ENCODE peak calls at places on chromosomes 13 and 19, in five cellular contexts. R, O, Q, U and Y are unnamed samples.

GRCh38 chr19:46218160-46218559 is 11.4 kb upstream of the IGFL1 start:
- DNase-seq in R (no peak), O (no peak), Q (no peak), U (peak; percentile 28), Y (no peak)

GRCh38 chr13:76687467-76687866 is 198.7 kb downstream of the KCTD12 start:
- DNase-seq in R (no peak), O (no peak), Q (no peak), U (no peak), Y (no peak)

GRCh38 chr13:110644892-110645521 is 29.7 kb downstream of the NAXD start:
- DNase-seq in R (peak; percentile 18), O (peak; percentile 46), Q (no peak), U (peak; percentile 75), Y (peak; percentile 76)

GRCh38 chr13:114200673-114201005 is 21.6 kb downstream of the CFAP97D2 start:
- DNase-seq in R (no peak), O (no peak), Q (no peak), U (no peak), Y (no peak)

GRCh38 chr19:36121486-36122124 is 6.3 kb downstream of the TBCB start:
- DNase-seq in R (no peak), O (no peak), Q (no peak), U (no peak), Y (no peak)

GRCh38 chr19:45764947-45765346 is 4.1 kb downstream of the SIX5 start:
- DNase-seq in R (no peak), O (no peak), Q (peak; percentile 34), U (no peak), Y (no peak)

GRCh38 chr19:56671613-56671994 is at the start of gene ZNF835:
- DNase-seq in R (peak; percentile 59), O (peak; percentile 95), Q (peak; percentile 94), U (no peak), Y (peak; percentile 80)

GRCh38 chr19:51550848-51551672 is 19.6 kb upstream of the SIGLEC6 start:
- DNase-seq in R (no peak), O (no peak), Q (no peak), U (no peak), Y (no peak)

GRCh38 chr19:3234800-3235199 is 10.3 kb downstream of the CELF5 start:
- DNase-seq in R (no peak), O (no peak), Q (no peak), U (no peak), Y (no peak)

GRCh38 chr13:67619987-67620386 is 389.9 kb upstream of the PCDH9 start:
- DNase-seq in R (no peak), O (no peak), Q (no peak), U (peak; percentile 57), Y (no peak)

GRCh38 chr13:90445179-90445578 is 902.3 kb upstream of the MIR17HG start:
- DNase-seq in R (no peak), O (no peak), Q (no peak), U (peak; percentile 68), Y (no peak)

GRCh38 chr13:76596216-76596615 is 290.0 kb downstream of the KCTD12 start:
- DNase-seq in R (no peak), O (no peak), Q (no peak), U (no peak), Y (no peak)

GRCh38 chr19:14248578-14249011 is 42.6 kb upstream of the ADGRL1 start:
- DNase-seq in R (no peak), O (no peak), Q (peak; percentile 85), U (peak; percentile 55), Y (no peak)

GRCh38 chr19:18160792-18161690 is 8.1 kb downstream of the PIK3R2 start:
- DNase-seq in R (peak; percentile 75), O (peak; percentile 58), Q (peak; percentile 58), U (no peak), Y (peak; percentile 55)

GRCh38 chr19:42480335-42481095 is 37.8 kb upstream of the CXCL17 start:
- DNase-seq in R (no peak), O (peak; percentile 38), Q (no peak), U (peak; percentile 41), Y (no peak)

GRCh38 chr13:30121244-30121643 is 186.1 kb downstream of the KATNAL1 start:
- DNase-seq in R (no peak), O (no peak), Q (no peak), U (no peak), Y (no peak)

GRCh38 chr13:51539887-51540286 is 44.4 kb upstream of the WDFY2 start:
- DNase-seq in R (no peak), O (no peak), Q (no peak), U (peak; percentile 45), Y (no peak)

GRCh38 chr13:19052180-19052579 is 129.4 kb downstream of the TUBA3C start:
- DNase-seq in R (no peak), O (no peak), Q (no peak), U (no peak), Y (no peak)

GRCh38 chr13:71828117-71828516 is 38.9 kb downstream of the DACH1 start:
- DNase-seq in R (no peak), O (no peak), Q (no peak), U (peak; percentile 42), Y (no peak)

GRCh38 chr19:51127755-51128154 is 3.0 kb downstream of the SIGLEC9 start:
- DNase-seq in R (no peak), O (no peak), Q (no peak), U (peak; percentile 84), Y (no peak)

GRCh38 chr13:49495783-49496762 is at the start of gene PHF11:
- DNase-seq in R (peak; percentile 80), O (peak; percentile 83), Q (peak; percentile 74), U (peak; percentile 89), Y (peak; percentile 84)

GRCh38 chr13:28475916-28476725 is 18.8 kb downstream of the FLT1 start:
- DNase-seq in R (no peak), O (no peak), Q (no peak), U (peak; percentile 92), Y (no peak)

GRCh38 chr13:33261426-33262068 is 24.0 kb downstream of the STARD13 start:
- DNase-seq in R (no peak), O (no peak), Q (peak; percentile 52), U (no peak), Y (no peak)

GRCh38 chr13:85982102-85982501 is 182.9 kb upstream of the SLITRK6 start:
- DNase-seq in R (no peak), O (no peak), Q (no peak), U (no peak), Y (no peak)

GRCh38 chr19:38990949-38991697 is 15.6 kb upstream of the FBXO17 start:
- DNase-seq in R (no peak), O (no peak), Q (no peak), U (no peak), Y (no peak)

DNA sequence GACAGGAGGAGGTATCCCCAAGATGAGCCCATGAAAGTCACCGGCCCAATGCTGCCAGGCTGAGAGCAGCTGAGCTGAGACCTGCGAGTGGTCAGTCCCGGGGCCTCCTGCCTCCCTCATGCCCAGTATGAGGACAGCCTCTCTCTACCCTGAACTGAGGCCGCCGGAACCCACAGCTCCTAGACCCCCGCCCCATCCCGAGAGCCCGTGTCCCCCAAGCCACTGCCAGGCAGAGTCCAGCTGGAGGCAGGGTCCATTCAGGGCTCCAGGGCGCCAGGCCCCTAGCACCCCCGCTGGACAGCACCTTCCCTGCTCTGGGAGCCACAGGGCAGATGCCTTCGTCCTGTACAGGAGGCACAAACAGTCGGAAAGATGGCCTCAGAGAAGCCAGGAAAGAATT is 38.7 kb downstream of the MLLT1 start:
- DNase-seq in R (no peak), O (no peak), Q (no peak), U (no peak), Y (no peak)
- H3K4me1 ChIP-seq in R (peaks cover 35% of the 10 kb centered on the region), O (peaks cover 15% of the 10 kb centered on the region), Q (no peaks in the 10 kb centered on the region), U (peaks cover 31% of the 10 kb centered on the region), Y (peaks cover 58% of the 10 kb centered on the region)

DNA sequence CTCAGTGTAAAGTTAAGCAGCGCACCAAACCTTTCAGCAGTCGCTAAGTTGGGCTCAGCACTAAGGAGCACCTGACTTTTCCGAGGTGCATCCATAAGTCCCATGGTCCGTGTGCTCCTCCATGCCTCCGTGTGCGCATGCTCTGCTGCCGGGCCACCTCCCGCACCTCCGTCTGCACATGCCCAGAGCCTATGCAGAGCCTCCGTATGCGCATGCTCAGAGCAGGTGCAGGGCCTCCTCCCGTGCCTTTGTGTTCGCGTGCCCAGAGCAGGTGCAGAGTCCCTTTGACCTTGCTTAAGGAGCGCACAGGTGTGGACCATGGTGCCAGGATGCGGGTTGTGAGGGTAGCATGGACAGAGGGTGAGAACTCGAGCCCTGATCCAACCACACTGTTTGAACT is 46.0 kb downstream of the ATP11A start:
- DNase-seq in R (no peak), O (no peak), Q (no peak), U (no peak), Y (no peak)
- H3K4me1 ChIP-seq in R (no peaks in the 10 kb centered on the region), O (no peaks in the 10 kb centered on the region), Q (peaks cover 4% of the 10 kb centered on the region), U (peaks cover 6% of the 10 kb centered on the region), Y (peaks cover 12% of the 10 kb centered on the region)

GRCh38 chr13:40993119-40993518 is 26.0 kb downstream of the ELF1 start:
- DNase-seq in R (no peak), O (peak; percentile 37), Q (no peak), U (no peak), Y (no peak)

GRCh38 chr13:40996433-40997095 is 22.6 kb downstream of the ELF1 start:
- DNase-seq in R (no peak), O (no peak), Q (no peak), U (no peak), Y (no peak)

GRCh38 chr13:40995997-40996396 is 23.1 kb downstream of the ELF1 start:
- DNase-seq in R (no peak), O (no peak), Q (no peak), U (no peak), Y (no peak)

GRCh38 chr13:40993987-40994386 is 25.1 kb downstream of the ELF1 start:
- DNase-seq in R (no peak), O (peak; percentile 74), Q (no peak), U (no peak), Y (no peak)

GRCh38 chr13:40994581-40995230 is 24.4 kb downstream of the ELF1 start:
- DNase-seq in R (no peak), O (no peak), Q (no peak), U (no peak), Y (no peak)
- H3K4me1 ChIP-seq in R (peaks cover 74% of the 10 kb centered on the region), O (peaks cover 23% of the 10 kb centered on the region), Q (peaks cover under 1% of the 10 kb centered on the region), U (peaks cover 3% of the 10 kb centered on the region), Y (peaks cover 22% of the 10 kb centered on the region)

GRCh38 chr19:6252066-6252465 is 27.7 kb downstream of the MLLT1 start:
- DNase-seq in R (no peak), O (no peak), Q (no peak), U (no peak), Y (no peak)
- H3K4me1 ChIP-seq in R (no peaks in the 10 kb centered on the region), O (no peaks in the 10 kb centered on the region), Q (peaks cover 7% of the 10 kb centered on the region), U (no peaks in the 10 kb centered on the region), Y (peaks cover 37% of the 10 kb centered on the region)